ENCODE peak calls at places on chromosome 15, in eight cellular contexts. M is transverse colon; E is upper lobe of right lung; O is heart left ventricle; X is CD4-positive, alpha-beta T cell; V is OCI-LY7; G is tibial artery; D is astrocyte. C is an unnamed sample. For H3K9me3, the result is how much of the 10 kb centered on the place peaks cover.

GRCh38 chr15:28017423-28017924 is 81.6 kb downstream of the OCA2 start:
- DNase-seq in M (no peak), E (no peak), O (no peak), X (no peak), V (no peak), G (peak), D (no peak), C (peak)

GRCh38 chr15:63388511-63388910 is 6.9 kb upstream of the CA12 start:
- DNase-seq in M (no peak), E (no peak), O (no peak), X (no peak), V (no peak), G (no peak), D (no peak), C (no peak)

GRCh38 chr15:33242165-33242564 is 47.7 kb upstream of the FMN1 start:
- DNase-seq in M (no peak), E (no peak), O (no peak), X (no peak), V (no peak), G (no peak), D (peak), C (no peak)

GRCh38 chr15:70014860-70015490 is 82.7 kb downstream of the TLE3 start:
- DNase-seq in M (peak), E (peak), O (no peak), X (no peak), V (peak), G (no peak), D (no peak), C (peak)

GRCh38 chr15:42858999-42859789 is 61.4 kb downstream of the TTBK2 start:
- DNase-seq in M (no peak), E (no peak), O (no peak), X (no peak), V (no peak), G (no peak), D (peak), C (no peak)

GRCh38 chr15:67076147-67076843 is 10.9 kb downstream of the SMAD3 start:
- DNase-seq in M (no peak), E (no peak), O (peak), X (no peak), V (peak), G (no peak), D (peak), C (no peak)

GRCh38 chr15:50071551-50072258 is 47.3 kb downstream of the ATP8B4 start:
- DNase-seq in M (no peak), E (no peak), O (no peak), X (no peak), V (no peak), G (no peak), D (no peak), C (peak)

GRCh38 chr15:101277038-101277822 is at the start of gene SELENOS:
- DNase-seq in M (peak), E (peak), O (peak), X (peak), V (peak), G (peak), D (peak), C (peak)

GRCh38 chr15:63135281-63135680 is 13.6 kb downstream of the LACTB start:
- DNase-seq in M (no peak), E (no peak), O (no peak), X (no peak), V (no peak), G (no peak), D (no peak), C (no peak)

GRCh38 chr15:38036790-38037338 is 102.4 kb downstream of the TMCO5A start:
- DNase-seq in M (no peak), E (no peak), O (no peak), X (no peak), V (no peak), G (no peak), D (no peak), C (no peak)

GRCh38 chr15:91133511-91133910 is 33.5 kb downstream of the SV2B start:
- DNase-seq in M (no peak), E (no peak), O (no peak), X (no peak), V (no peak), G (no peak), D (no peak), C (peak)

GRCh38 chr15:101092186-101092866 is 159.5 kb downstream of the CHSY1 start:
- DNase-seq in M (no peak), E (no peak), O (peak), X (no peak), V (no peak), G (no peak), D (no peak), C (no peak)

GRCh38 chr15:42507514-42507913 is 12.1 kb downstream of the SNAP23 start:
- DNase-seq in M (no peak), E (no peak), O (no peak), X (no peak), V (no peak), G (no peak), D (no peak), C (no peak)

GRCh38 chr15:70245932-70246622 is 148.4 kb upstream of the TLE3 start:
- DNase-seq in M (peak), E (peak), O (no peak), X (no peak), V (no peak), G (no peak), D (peak), C (no peak)

GRCh38 chr15:91099616-91100560 is at the start of gene SV2B:
- DNase-seq in M (no peak), E (no peak), O (peak), X (peak), V (no peak), G (no peak), D (peak), C (peak)

GRCh38 chr15:60012695-60013094 is 8.6 kb downstream of the FOXB1 start:
- DNase-seq in M (no peak), E (no peak), O (no peak), X (no peak), V (no peak), G (no peak), D (no peak), C (no peak)

GRCh38 chr15:87752250-87752951 is 504.1 kb downstream of the NTRK3 start:
- DNase-seq in M (no peak), E (no peak), O (no peak), X (no peak), V (no peak), G (no peak), D (peak), C (no peak)

DNA sequence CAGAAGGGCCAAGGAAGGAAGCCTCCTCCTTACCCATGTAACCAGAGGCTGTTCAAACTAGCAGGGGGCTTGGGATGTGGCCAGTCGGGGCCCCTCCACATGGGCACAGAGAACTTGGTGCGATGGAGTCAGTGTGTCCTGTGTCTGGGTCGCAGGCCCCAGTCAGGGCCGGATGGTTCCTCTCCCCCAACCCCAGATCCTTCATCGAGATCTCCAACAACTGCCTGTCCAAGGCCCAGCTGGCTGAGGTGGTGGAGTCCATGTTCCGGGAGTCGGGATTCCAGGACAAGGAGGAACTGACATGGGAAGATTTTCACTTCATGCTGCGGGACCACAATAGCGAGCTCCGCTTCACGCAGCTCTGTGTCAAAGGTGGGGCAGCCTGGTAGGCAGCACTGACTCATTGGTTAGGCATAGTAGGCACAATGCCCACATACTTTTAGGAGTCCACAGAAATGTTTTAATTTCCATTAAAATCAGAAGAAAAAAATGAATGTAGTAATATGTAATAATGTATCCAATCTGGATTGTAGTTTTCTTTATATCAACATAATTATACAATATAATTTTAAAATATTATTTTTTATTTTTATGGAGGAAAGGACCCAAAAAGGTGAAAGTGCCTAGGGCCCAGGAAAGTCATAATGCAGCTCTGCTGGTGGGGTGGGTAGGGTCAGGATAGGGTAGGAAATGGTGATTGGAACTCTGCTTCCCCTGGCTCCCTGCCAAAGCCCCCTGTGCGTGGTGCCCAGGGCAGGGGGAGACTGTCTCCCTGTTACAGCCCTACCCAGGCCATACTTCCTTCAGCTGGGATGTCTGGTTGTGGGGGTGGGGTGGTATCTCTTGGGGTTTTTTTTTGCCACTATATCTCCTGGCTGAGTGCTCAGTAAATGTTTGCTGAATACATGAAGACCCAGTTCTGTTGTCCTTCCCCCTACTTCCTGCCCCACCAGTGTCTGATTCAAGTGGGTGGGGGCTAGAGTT is 18.6 kb downstream of the DUOX1 start:
- DNase-seq in M (no peak), E (peak), O (no peak), X (no peak), V (no peak), G (no peak), D (no peak), C (no peak)
- TF ChIP-seq CTCF in M (no peak), E (no peak), O (no peak), X (no peak), V (no peak), G (no peak), D (no peak), C (no peak)

DNA sequence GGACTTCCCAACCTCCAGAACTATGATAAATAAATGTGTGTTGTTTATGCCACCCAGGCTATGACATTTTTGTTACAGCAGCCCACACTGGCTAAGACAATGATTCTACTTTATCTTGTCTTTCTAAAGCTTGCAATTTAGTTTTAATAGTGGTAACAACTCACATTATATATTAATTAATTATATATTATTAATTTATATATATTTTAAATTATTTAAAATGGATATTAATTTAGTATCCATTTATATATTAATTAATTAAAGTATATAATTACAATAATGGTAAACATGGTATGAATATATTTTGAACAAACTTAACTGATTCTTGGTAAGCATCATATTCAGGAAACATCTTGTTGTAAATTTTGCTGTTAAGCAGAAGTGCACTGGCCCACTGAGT is 863.9 kb downstream of the MCTP2 start:
- DNase-seq in M (no peak), E (no peak), O (no peak), X (no peak), V (no peak), G (no peak), D (no peak), C (no peak)
- H3K9me3 ChIP-seq in M (under half), E (under half), O (under half), X (under half), V (under half), G (under half), D (under half), C (under half)

GRCh38 chr15:74543583-74543982 is 2.6 kb downstream of the ARID3B start:
- DNase-seq in M (no peak), E (no peak), O (no peak), X (peak), V (peak), G (no peak), D (no peak), C (no peak)
- TF ChIP-seq CTCF in M (no peak), E (no peak), O (no peak), X (peak), V (peak), G (no peak), D (peak), C (peak)

GRCh38 chr15:99977945-99978344 is 244.7 kb upstream of the LYSMD4 start:
- DNase-seq in M (no peak), E (no peak), O (no peak), X (no peak), V (no peak), G (no peak), D (no peak), C (no peak)
- H3K9me3 ChIP-seq in M (under half), E (under half), O (under half), X (under half), V (under half), G (under half), D (under half), C (under half)

GRCh38 chr15:22887157-22887951 is 48.9 kb downstream of the NIPA2 start:
- DNase-seq in M (peak), E (no peak), O (peak), X (no peak), V (no peak), G (no peak), D (peak), C (no peak)

GRCh38 chr15:22881739-22882440 is 43.4 kb downstream of the NIPA2 start:
- DNase-seq in M (no peak), E (no peak), O (no peak), X (no peak), V (no peak), G (no peak), D (no peak), C (no peak)

GRCh38 chr15:22883196-22883595 is 44.7 kb downstream of the NIPA2 start:
- DNase-seq in M (no peak), E (no peak), O (no peak), X (no peak), V (no peak), G (no peak), D (no peak), C (no peak)

GRCh38 chr15:22885105-22885504 is 46.6 kb downstream of the NIPA2 start:
- DNase-seq in M (peak), E (no peak), O (no peak), X (no peak), V (no peak), G (no peak), D (no peak), C (no peak)

GRCh38 chr15:22884344-22884743 is 45.9 kb downstream of the NIPA2 start:
- DNase-seq in M (no peak), E (peak), O (no peak), X (peak), V (peak), G (no peak), D (no peak), C (peak)
- TF ChIP-seq CTCF in M (peak), E (peak), O (peak), X (no peak), V (peak), G (no peak), D (peak), C (peak)

GRCh38 chr15:25053000-25053815 is 98.4 kb downstream of the SNRPN start:
- DNase-seq in M (no peak), E (peak), O (peak), X (no peak), V (no peak), G (peak), D (no peak), C (no peak)
- H3K9me3 ChIP-seq in M (half or more), E (half or more), O (under half), X (half or more), V (under half), G (half or more), D (half or more), C (half or more)

GRCh38 chr15:78506971-78507830 is at the start of gene HYKK:
- DNase-seq in M (peak), E (peak), O (peak), X (peak), V (peak), G (peak), D (peak), C (peak)
- TF ChIP-seq CTCF in M (peak), E (peak), O (no peak), X (no peak), V (no peak), G (peak), D (no peak), C (peak)

GRCh38 chr15:25241241-25241801 is 197.5 kb downstream of the UBE3A start:
- DNase-seq in M (no peak), E (no peak), O (no peak), X (no peak), V (no peak), G (peak), D (no peak), C (peak)
- H3K9me3 ChIP-seq in M (under half), E (under half), O (under half), X (under half), V (under half), G (half or more), D (under half), C (under half)

DNA sequence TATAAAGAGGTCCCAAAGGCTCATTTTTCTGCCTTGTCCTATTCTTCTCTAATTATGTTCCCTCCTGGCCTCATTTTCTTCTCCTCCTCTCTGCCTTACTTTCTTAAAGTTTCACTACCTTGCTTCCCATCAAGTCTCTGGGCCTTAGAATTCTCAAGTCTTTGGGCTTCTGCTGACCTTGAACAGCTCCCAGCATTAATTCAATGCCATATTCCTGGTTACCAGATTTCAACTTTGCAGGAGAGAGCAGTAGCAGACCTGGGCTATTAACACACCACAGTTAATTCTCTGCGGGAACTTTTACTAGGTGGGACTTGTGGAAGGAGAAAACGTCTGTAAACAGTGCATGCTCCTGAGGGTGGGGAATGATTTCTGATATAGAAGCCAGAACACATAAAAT is 214.6 kb downstream of the MEIS2 start:
- DNase-seq in M (no peak), E (no peak), O (no peak), X (no peak), V (no peak), G (no peak), D (no peak), C (no peak)
- TF ChIP-seq CTCF in M (no peak), E (no peak), O (no peak), X (no peak), V (no peak), G (no peak), D (no peak), C (no peak)

C was measured in WERI-Rb-1.